ENCODE peak calls at places on chromosome 1, in ten cellular contexts. U is activated CD4-positive, CD25-positive, alpha-beta regulatory T cell; T is esophagus muscularis mucosa; W is GM12865; L is posterior vena cava; J is GM20000; V is KG1; Y is progenitor cell of endocrine pancreas; K is stimulated activated CD8-positive, alpha-beta memory T cell treated with anti-CD3 and anti-CD28 coated beads, Interleukin-4, amount 100 ng/mL, for 1 hour; C is iris pigment epithelial cell. E is an unnamed sample.

GRCh38 chr1:8497196-8497878 is 179.4 kb downstream of the SLC45A1 start:
- DNase-seq in L (no peak), T (no peak), K (no peak), J (no peak), C (peak; percentile 91), Y (no peak), V (no peak), W (peak; percentile 33), U (no peak), E (no peak)

GRCh38 chr1:51506537-51506936 is 12.5 kb downstream of the EPS15 start:
- DNase-seq in U (no peak), J (no peak), Y (no peak), W (peak; percentile 85), V (no peak), T (no peak), C (peak; percentile 83), L (no peak), K (no peak), E (no peak)

GRCh38 chr1:192973202-192973601 is 86.0 kb downstream of the UCHL5 start:
- DNase-seq in V (no peak), U (no peak), J (no peak), L (no peak), T (no peak), C (no peak), W (no peak), Y (no peak), K (no peak), E (no peak)

GRCh38 chr1:46244656-46245371 is 2.7 kb upstream of the RAD54L start:
- DNase-seq in K (no peak), L (no peak), Y (no peak), V (no peak), J (peak; percentile 74), C (peak; percentile 22), W (peak; percentile 49), U (no peak), T (no peak), E (no peak)

GRCh38 chr1:116474921-116475849 is 95.6 kb downstream of the CD58 start:
- DNase-seq in V (no peak), U (no peak), L (no peak), C (no peak), J (no peak), Y (no peak), W (no peak), K (no peak), T (no peak), E (no peak)

GRCh38 chr1:38727629-38728175 is 131.9 kb downstream of the RRAGC start:
- DNase-seq in Y (no peak), W (no peak), U (no peak), J (no peak), T (no peak), C (no peak), L (no peak), V (no peak), K (no peak), E (peak; percentile 87)

GRCh38 chr1:152707860-152708259 is at the start of gene LCE4A:
- DNase-seq in U (no peak), K (no peak), W (no peak), C (no peak), T (no peak), J (no peak), Y (no peak), L (no peak), V (no peak), E (no peak)

GRCh38 chr1:67347688-67348472 is 40.2 kb downstream of the IL12RB2 start:
- DNase-seq in T (no peak), Y (peak; percentile 12), L (no peak), W (peak; percentile 58), C (peak; percentile 57), K (no peak), V (no peak), J (peak; percentile 38), U (no peak), E (peak; percentile 74)

GRCh38 chr1:192521734-192522133 is 53.8 kb upstream of the RGS1 start:
- DNase-seq in C (no peak), T (no peak), J (no peak), W (no peak), L (no peak), V (no peak), Y (no peak), U (no peak), K (no peak), E (no peak)

GRCh38 chr1:107262472-107263286 is 121.8 kb downstream of the NTNG1 start:
- DNase-seq in U (no peak), C (no peak), W (no peak), K (no peak), L (no peak), V (no peak), J (no peak), Y (no peak), T (no peak), E (no peak)

GRCh38 chr1:53393325-53393792 is 65.5 kb upstream of the LRP8 start:
- DNase-seq in L (peak; percentile 91), K (peak; percentile 53), J (peak; percentile 76), Y (peak; percentile 87), U (peak; percentile 46), T (peak; percentile 97), W (peak; percentile 66), C (peak; percentile 50), V (peak; percentile 6), E (peak; percentile 66)

GRCh38 chr1:243287652-243288051 is 31.8 kb downstream of the SDCCAG8 start:
- DNase-seq in T (no peak), Y (no peak), L (no peak), U (no peak), W (peak; percentile 71), V (peak; percentile 41), C (peak; percentile 96), K (no peak), J (peak; percentile 53), E (no peak)

GRCh38 chr1:170640581-170640980 is 23.4 kb upstream of the PRRX1 start:
- DNase-seq in C (peak; percentile 9), K (no peak), Y (no peak), L (no peak), U (no peak), V (no peak), W (no peak), J (no peak), T (no peak), E (no peak)

GRCh38 chr1:189616893-189617292 is 860.8 kb downstream of the BRINP3 start:
- DNase-seq in U (no peak), T (no peak), L (no peak), W (no peak), K (no peak), Y (no peak), C (peak; percentile 50), J (no peak), V (no peak), E (no peak)

GRCh38 chr1:40105028-40105427 is 8.0 kb upstream of the PPT1 start:
- DNase-seq in U (no peak), Y (no peak), J (no peak), C (no peak), L (no peak), W (no peak), V (no peak), K (no peak), T (no peak), E (no peak)

GRCh38 chr1:162349635-162350330 is 26.9 kb downstream of the SPATA46 start:
- DNase-seq in T (no peak), L (no peak), C (peak; percentile 95), Y (no peak), K (no peak), J (no peak), U (no peak), V (no peak), W (no peak), E (no peak)

GRCh38 chr1:162629651-162630050 is 2.6 kb upstream of the DDR2 start:
- DNase-seq in U (no peak), Y (no peak), W (no peak), L (no peak), K (no peak), V (no peak), T (no peak), C (peak; percentile 83), J (no peak), E (no peak)

GRCh38 chr1:11266268-11267074 is 4.1 kb upstream of the MTOR start:
- DNase-seq in Y (no peak), W (no peak), K (no peak), U (no peak), C (no peak), J (no peak), T (no peak), L (peak; percentile 17), V (no peak), E (no peak)

GRCh38 chr1:9121891-9122409 is 7.0 kb downstream of the GPR157 start:
- DNase-seq in J (peak; percentile 77), K (no peak), Y (no peak), V (no peak), L (no peak), T (no peak), U (no peak), C (no peak), W (peak; percentile 90), E (no peak)

GRCh38 chr1:53627666-53628065 is 111.3 kb downstream of the GLIS1 start:
- DNase-seq in V (no peak), W (no peak), K (no peak), Y (no peak), J (no peak), C (no peak), U (no peak), L (peak; percentile 53), T (peak; percentile 55), E (no peak)

GRCh38 chr1:62285984-62286481 is 33.2 kb downstream of the KANK4 start:
- DNase-seq in W (no peak), L (no peak), K (no peak), V (no peak), J (no peak), Y (no peak), T (no peak), C (no peak), U (no peak), E (no peak)

GRCh38 chr1:6108937-6109636 is 63.4 kb downstream of the KCNAB2 start:
- DNase-seq in C (peak; percentile 65), J (peak; percentile 84), T (no peak), Y (no peak), W (peak; percentile 67), K (no peak), V (peak; percentile 14), U (no peak), L (no peak), E (no peak)

GRCh38 chr1:238951809-238952208 is 434.6 kb upstream of the CHRM3 start:
- DNase-seq in C (peak; percentile 54), W (no peak), K (no peak), U (no peak), T (no peak), L (no peak), V (peak; percentile 63), J (no peak), Y (no peak), E (peak; percentile 18)

GRCh38 chr1:91660708-91661107 is 160.1 kb downstream of the CDC7 start:
- DNase-seq in C (no peak), V (no peak), Y (no peak), K (no peak), T (no peak), W (no peak), L (no peak), J (no peak), U (no peak), E (no peak)

GRCh38 chr1:240337795-240338194 is 246.1 kb downstream of the FMN2 start:
- DNase-seq in T (no peak), V (no peak), J (no peak), K (no peak), U (no peak), L (no peak), W (no peak), C (peak; percentile 99), Y (no peak), E (no peak)

E was measured in NT2/D1.